ENCODE peak calls at places on chromosomes 16 and 17, in seven cellular contexts. J is coronary artery; L is thoracic aorta; H is iPS DF 6.9; A is tibial nerve; R is cardiac muscle cell; Q is effector memory CD4-positive, alpha-beta T cell. T is an unnamed sample.
A peak's percentile ranks its signal among the peaks of the same experiment; 100 is the strongest.

GRCh38 chr17:79933863-79934652 is 94.8 kb upstream of the CBX4 start:
- DNase-seq in J (no peak), L (no peak), H (no peak), A (no peak), R (no peak), Q (no peak), T (no peak)

GRCh38 chr16:5214466-5214865 is 116.9 kb upstream of the EEF2KMT start:
- DNase-seq in J (no peak), L (no peak), H (no peak), A (no peak), R (no peak), Q (no peak), T (no peak)

GRCh38 chr17:46977348-46977747 is 1.7 kb downstream of the RPRML start:
- DNase-seq in J (no peak), L (no peak), H (peak; percentile 76), A (no peak), R (peak; percentile 69), Q (no peak), T (no peak)

GRCh38 chr17:32625971-32626370 is 139.2 kb downstream of the CDK5R1 start:
- DNase-seq in J (no peak), L (no peak), H (no peak), A (no peak), R (no peak), Q (no peak), T (no peak)

GRCh38 chr17:38617967-38618760 is 12.4 kb upstream of the SRCIN1 start:
- DNase-seq in J (no peak), L (no peak), H (no peak), A (no peak), R (no peak), Q (no peak), T (no peak)

GRCh38 chr17:49820773-49821172 is 27.1 kb downstream of the TAC4 start:
- DNase-seq in J (no peak), L (no peak), H (no peak), A (no peak), R (no peak), Q (no peak), T (no peak)

GRCh38 chr17:4332296-4332970 is 34.0 kb downstream of the UBE2G1 start:
- DNase-seq in J (no peak), L (no peak), H (no peak), A (no peak), R (no peak), Q (no peak), T (no peak)

GRCh38 chr17:2867441-2868424 is 71.5 kb downstream of the RAP1GAP2 start:
- DNase-seq in J (no peak), L (no peak), H (no peak), A (no peak), R (no peak), Q (no peak), T (no peak)

GRCh38 chr17:31499771-31500554 is 108.5 kb downstream of the RAB11FIP4 start:
- DNase-seq in J (no peak), L (no peak), H (no peak), A (no peak), R (no peak), Q (no peak), T (no peak)

GRCh38 chr16:68626557-68626956 is 18.6 kb upstream of the CDH3 start:
- DNase-seq in J (no peak), L (no peak), H (no peak), A (no peak), R (no peak), Q (no peak), T (no peak)

GRCh38 chr17:82863941-82864720 is 24.3 kb upstream of the ZNF750 start:
- DNase-seq in J (no peak), L (no peak), H (no peak), A (no peak), R (no peak), Q (peak; percentile 77), T (peak; percentile 90)

GRCh38 chr16:66408181-66409048 is 18.7 kb upstream of the BEAN1 start:
- DNase-seq in J (no peak), L (no peak), H (no peak), A (no peak), R (peak; percentile 90), Q (no peak), T (no peak)

GRCh38 chr17:21039839-21040575 is 2.8 kb downstream of the USP22 start:
- DNase-seq in J (no peak), L (no peak), H (no peak), A (no peak), R (peak; percentile 59), Q (no peak), T (no peak)

GRCh38 chr16:66898207-66898606 is 17.9 kb downstream of the PDP2 start:
- DNase-seq in J (no peak), L (peak; percentile 60), H (no peak), A (no peak), R (no peak), Q (no peak), T (no peak)

GRCh38 chr17:28686296-28686695 is 24.3 kb downstream of the SUPT6H start:
- DNase-seq in J (no peak), L (no peak), H (no peak), A (no peak), R (no peak), Q (no peak), T (no peak)

GRCh38 chr16:89600427-89600826 is 13.0 kb upstream of the DPEP1 start:
- DNase-seq in J (no peak), L (no peak), H (no peak), A (no peak), R (no peak), Q (no peak), T (no peak)

GRCh38 chr17:60300949-60301348 is 91.0 kb downstream of the USP32 start:
- DNase-seq in J (no peak), L (no peak), H (no peak), A (no peak), R (no peak), Q (no peak), T (no peak)
- H3K27ac ChIP-seq in J (no peak overlapping the region), L (no peak overlapping the region), H (no peak overlapping the region), A (no peak overlapping the region), R (no peak overlapping the region), Q (no peak overlapping the region), T (no peak overlapping the region)

DNA sequence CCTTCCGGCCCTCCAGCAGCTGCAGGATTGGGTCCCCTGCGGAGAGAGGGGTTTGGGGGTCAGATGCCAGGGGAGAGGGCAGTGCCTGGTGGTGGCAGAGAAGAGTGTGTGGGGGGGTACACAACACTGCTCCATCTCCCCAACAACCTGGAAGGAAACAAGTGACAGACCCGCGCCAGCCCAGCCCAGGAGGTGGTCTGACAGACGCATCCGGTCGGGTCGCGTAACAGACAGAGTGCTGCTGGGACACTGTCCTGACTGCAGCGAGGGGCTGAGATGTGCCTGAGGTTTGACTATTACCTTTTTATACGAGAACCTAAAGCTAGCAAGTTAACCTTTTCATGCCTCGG is 16.2 kb downstream of the UNC13D start:
- DNase-seq in J (no peak), L (no peak), H (no peak), A (no peak), R (no peak), Q (no peak), T (no peak)
- H3K27ac ChIP-seq in J (peak overlapping the region; percentile 78), L (peak overlapping the region; percentile 82), H (no peak overlapping the region), A (peak overlapping the region; percentile 85), R (no peak overlapping the region), Q (peak overlapping the region; percentile 64), T (peak overlapping the region; percentile 50)

GRCh38 chr16:57624806-57625500 is 3.5 kb upstream of the ADGRG1 start:
- DNase-seq in J (no peak), L (no peak), H (no peak), A (no peak), R (no peak), Q (no peak), T (no peak)

GRCh38 chr16:57628782-57629181 is 352 bp downstream of the ADGRG1 start:
- DNase-seq in J (no peak), L (no peak), H (no peak), A (no peak), R (no peak), Q (no peak), T (no peak)

GRCh38 chr16:57627184-57627871 is 1.1 kb upstream of the ADGRG1 start:
- DNase-seq in J (no peak), L (no peak), H (no peak), A (no peak), R (peak; percentile 52), Q (no peak), T (no peak)

GRCh38 chr16:57628008-57628781 is at the start of gene ADGRG1:
- DNase-seq in J (peak; percentile 84), L (peak; percentile 57), H (no peak), A (peak; percentile 56), R (peak; percentile 34), Q (no peak), T (no peak)

DNA sequence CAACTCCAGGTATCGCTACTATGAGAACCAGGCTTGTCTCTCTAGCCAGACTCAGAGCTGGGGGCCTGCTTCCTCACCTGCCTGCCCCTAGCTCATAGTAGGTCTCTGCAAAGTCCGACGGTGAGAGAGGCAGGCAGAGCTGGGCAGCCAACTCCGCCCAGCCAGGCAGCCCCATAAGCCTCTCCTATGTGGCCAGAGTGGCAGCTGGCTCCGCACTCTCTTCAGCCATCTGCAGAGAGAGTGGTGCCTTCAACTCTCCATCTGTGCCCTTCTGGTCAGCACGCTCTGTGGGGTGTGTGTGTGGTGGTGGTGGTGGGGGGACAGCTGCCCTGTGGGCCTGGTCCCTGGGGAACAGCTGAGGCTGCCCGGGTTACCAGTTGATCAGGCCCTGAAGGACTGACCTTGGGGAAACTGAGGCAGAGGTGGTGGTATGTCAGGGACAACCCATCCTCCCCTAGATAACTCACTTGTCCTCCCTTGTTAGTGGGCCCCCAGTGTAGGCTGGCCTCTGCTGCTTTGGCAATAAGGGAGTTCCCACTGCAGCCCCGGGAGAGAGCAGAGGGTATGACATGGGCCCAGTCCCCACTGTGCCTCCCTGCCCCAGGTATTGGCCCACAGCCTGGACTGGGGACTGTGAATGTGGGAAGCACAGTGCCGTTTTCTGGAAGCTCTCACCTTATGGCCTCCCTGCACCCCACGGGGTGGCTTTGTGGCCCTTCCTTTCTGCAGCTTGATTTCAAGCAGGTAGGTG is 1.8 kb upstream of the ADGRG1 start:
- DNase-seq in J (no peak), L (no peak), H (no peak), A (no peak), R (no peak), Q (no peak), T (no peak)
- H3K27ac ChIP-seq in J (peak overlapping the region; percentile 88), L (no peak overlapping the region), H (no peak overlapping the region), A (peak overlapping the region; percentile 95), R (no peak overlapping the region), Q (no peak overlapping the region), T (no peak overlapping the region)

GRCh38 chr17:77428901-77429734 is 288.3 kb downstream of the SEC14L1 start:
- DNase-seq in J (peak; percentile 73), L (no peak), H (no peak), A (no peak), R (no peak), Q (no peak), T (no peak)

GRCh38 chr17:77428020-77428781 is 287.4 kb downstream of the SEC14L1 start:
- DNase-seq in J (peak; percentile 73), L (no peak), H (no peak), A (no peak), R (no peak), Q (no peak), T (no peak)

GRCh38 chr17:77427471-77427991 is 286.8 kb downstream of the SEC14L1 start:
- DNase-seq in J (peak; percentile 80), L (no peak), H (no peak), A (no peak), R (no peak), Q (no peak), T (no peak)

GRCh38 chr17:77429985-77430752 is 289.4 kb downstream of the SEC14L1 start:
- DNase-seq in J (peak; percentile 98), L (peak; percentile 91), H (peak; percentile 92), A (peak; percentile 95), R (peak; percentile 96), Q (peak; percentile 75), T (peak; percentile 89)

DNA sequence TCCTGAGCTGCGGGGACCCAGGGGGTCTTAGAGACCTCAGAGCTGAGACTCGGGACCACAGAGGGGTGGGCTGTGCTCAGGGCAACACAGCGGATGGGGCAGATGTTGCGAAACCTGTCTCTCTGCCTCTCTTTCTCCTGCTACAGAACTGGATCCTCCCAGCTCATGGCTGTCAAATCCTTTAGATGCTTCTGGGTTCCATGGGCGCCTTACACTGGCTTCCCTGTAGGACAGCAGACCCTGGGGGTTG is 288.9 kb downstream of the SEC14L1 start:
- DNase-seq in J (no peak), L (no peak), H (no peak), A (no peak), R (no peak), Q (no peak), T (no peak)
- H3K27ac ChIP-seq in J (peak overlapping the region; percentile 89), L (peak overlapping the region; percentile 33), H (no peak overlapping the region), A (peak overlapping the region; percentile 97), R (peak overlapping the region; percentile 54), Q (peak overlapping the region; percentile 24), T (no peak overlapping the region)

T was measured in CD8-positive, alpha-beta T cell.